ENCODE peak calls at places on chromosomes 3 and 15, in six cellular contexts. H is K562, P is GM12892, M is HepG2, D is H1, I is GM12878. N is an unnamed sample.

GRCh38 chr15:68812596-68813548 is 7.8 kb downstream of the ANP32A start:
- DNase-seq in I (no peak), H (no peak), D (no peak), M (no peak), P (no peak), N (no peak)

GRCh38 chr3:129445472-129445871 is 5.4 kb downstream of the IFT122 start:
- DNase-seq in I (no peak), H (no peak), P (no peak), D (no peak), M (no peak), N (no peak)

GRCh38 chr3:84943379-84943778 is 15.4 kb upstream of the CADM2 start:
- DNase-seq in M (no peak), D (no peak), P (no peak), I (no peak), H (no peak), N (no peak)

GRCh38 chr3:31343075-31343474 is 189.7 kb upstream of the STT3B start:
- DNase-seq in H (no peak), M (no peak), D (no peak), I (no peak), P (no peak), N (no peak)

GRCh38 chr15:38688761-38689160 is 124.1 kb upstream of the RASGRP1 start:
- DNase-seq in M (no peak), D (no peak), P (no peak), H (no peak), I (no peak), N (no peak)

GRCh38 chr15:94704946-94705345 is 473.6 kb downstream of the MCTP2 start:
- DNase-seq in P (no peak), I (no peak), M (no peak), D (no peak), H (no peak), N (no peak)

GRCh38 chr15:59313703-59314332 is 58.9 kb downstream of the MYO1E start:
- DNase-seq in M (peak), P (no peak), I (peak), D (no peak), H (no peak), N (no peak)

GRCh38 chr3:112364291-112364690 is 31.3 kb downstream of the CD200 start:
- DNase-seq in H (no peak), D (no peak), P (no peak), M (no peak), I (no peak), N (no peak)

GRCh38 chr3:184334470-184335158 is 2.8 kb upstream of the FAM131A start:
- DNase-seq in H (peak), I (no peak), D (no peak), M (no peak), P (no peak), N (no peak)

GRCh38 chr3:9911863-9912262 is 5.0 kb upstream of the IL17RC start:
- DNase-seq in H (no peak), D (no peak), I (no peak), P (no peak), M (no peak), N (no peak)

GRCh38 chr15:70741107-70741511 is 22.2 kb downstream of the UACA start:
- DNase-seq in D (no peak), H (no peak), P (no peak), I (no peak), M (peak), N (no peak)

GRCh38 chr3:67297715-67298475 is 299.8 kb downstream of the KBTBD8 start:
- DNase-seq in M (no peak), P (no peak), I (no peak), D (no peak), H (no peak), N (no peak)

GRCh38 chr15:88238618-88239430 is 17.7 kb downstream of the NTRK3 start:
- DNase-seq in P (no peak), D (no peak), I (no peak), H (no peak), M (no peak), N (no peak)

GRCh38 chr15:88652456-88653199 is 13.8 kb downstream of the ISG20 start:
- DNase-seq in H (no peak), M (no peak), I (no peak), D (peak), P (no peak), N (no peak)

GRCh38 chr15:76151599-76151974 is 91.8 kb downstream of the TMEM266 start:
- DNase-seq in I (no peak), H (no peak), P (no peak), D (peak), M (no peak), N (no peak)

GRCh38 chr15:80585544-80586018 is 109.5 kb upstream of the ABHD17C start:
- DNase-seq in M (no peak), D (no peak), H (no peak), P (no peak), I (no peak), N (no peak)

GRCh38 chr3:69866988-69867720 is 127.9 kb downstream of the MITF start:
- DNase-seq in I (no peak), D (no peak), M (no peak), P (no peak), H (no peak), N (no peak)

GRCh38 chr3:99711361-99711760 is 73.0 kb downstream of the COL8A1 start:
- DNase-seq in I (no peak), D (no peak), P (no peak), H (no peak), M (no peak), N (no peak)

GRCh38 chr3:141379250-141379872 is 11.1 kb downstream of the ZBTB38 start:
- DNase-seq in P (no peak), I (peak), H (no peak), M (no peak), D (no peak), N (no peak)

GRCh38 chr3:14213066-14213774 is 34.6 kb downstream of the LSM3 start:
- DNase-seq in P (no peak), I (no peak), H (no peak), D (no peak), M (no peak), N (no peak)

GRCh38 chr15:76196286-76196948 is 114.9 kb downstream of the ETFA start:
- DNase-seq in P (no peak), D (no peak), H (peak), M (peak), I (no peak), N (no peak)

GRCh38 chr3:143707848-143708247 is 140.4 kb downstream of the SLC9A9 start:
- DNase-seq in P (no peak), D (no peak), H (no peak), I (no peak), M (no peak), N (no peak)

GRCh38 chr3:27729748-27730611 is 7.9 kb upstream of the EOMES start:
- DNase-seq in H (no peak), I (no peak), P (no peak), M (no peak), D (peak), N (no peak)

GRCh38 chr3:151768393-151768930 is 34.7 kb downstream of the AADACL2 start:
- DNase-seq in H (no peak), I (no peak), D (no peak), P (no peak), M (no peak), N (no peak)

GRCh38 chr3:65787340-65787739 is 251.4 kb downstream of the MAGI1 start:
- DNase-seq in D (no peak), M (no peak), H (no peak), I (no peak), P (no peak), N (no peak)

DNA sequence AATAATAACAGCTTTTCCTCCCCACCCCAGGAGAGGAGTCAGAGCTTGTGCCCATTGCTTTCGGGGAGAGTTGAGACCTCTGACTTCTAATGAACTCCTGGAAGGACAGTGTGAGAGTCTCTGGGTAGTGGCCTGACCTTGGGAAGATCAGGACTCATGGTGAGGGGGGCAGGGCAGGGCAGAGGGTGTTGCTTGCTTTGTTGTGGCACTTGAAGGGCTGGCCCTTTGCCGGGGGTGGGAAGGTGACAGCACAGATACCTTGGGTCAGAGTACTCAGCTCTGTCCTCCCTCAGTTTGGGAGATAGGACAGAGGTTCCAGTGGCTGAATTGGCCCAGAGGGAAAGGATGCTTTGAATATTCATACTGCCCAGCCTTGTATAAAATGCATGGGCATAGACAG is 15.8 kb downstream of the RBP2 start:
- DNase-seq in H (no peak), M (no peak), I (no peak), P (no peak), D (no peak), N (no peak)
- TF ChIP-seq POLR2A in H (no peak), M (no peak), I (no peak), P (no peak), D (no peak), N (no peak)

DNA sequence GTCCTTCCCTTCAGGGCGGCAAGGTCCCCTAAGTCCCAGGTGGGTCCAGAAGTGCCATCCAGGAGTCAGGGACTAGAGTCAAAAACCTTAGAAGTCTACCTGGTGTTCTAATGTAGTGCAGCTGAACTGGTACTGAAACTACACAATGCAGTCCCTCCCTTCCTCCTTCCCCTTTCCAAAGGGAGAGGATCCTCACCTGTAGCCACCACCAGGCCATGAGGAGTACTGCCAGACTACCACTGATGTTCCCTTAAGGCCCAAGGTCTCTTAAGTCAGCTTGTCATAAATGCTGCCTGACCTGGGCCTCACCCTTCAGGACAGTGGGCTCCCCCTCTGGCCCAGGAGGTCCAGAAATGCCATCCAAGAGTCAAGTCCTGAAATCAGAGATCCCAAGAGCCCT is 98.9 kb downstream of the ULK4 start:
- DNase-seq in I (no peak), P (no peak), H (no peak), D (peak), M (peak), N (no peak)
- TF ChIP-seq TAF1 in I (no peak), P (no peak), H (no peak), D (no peak), M (no peak), N (no peak)

DNA sequence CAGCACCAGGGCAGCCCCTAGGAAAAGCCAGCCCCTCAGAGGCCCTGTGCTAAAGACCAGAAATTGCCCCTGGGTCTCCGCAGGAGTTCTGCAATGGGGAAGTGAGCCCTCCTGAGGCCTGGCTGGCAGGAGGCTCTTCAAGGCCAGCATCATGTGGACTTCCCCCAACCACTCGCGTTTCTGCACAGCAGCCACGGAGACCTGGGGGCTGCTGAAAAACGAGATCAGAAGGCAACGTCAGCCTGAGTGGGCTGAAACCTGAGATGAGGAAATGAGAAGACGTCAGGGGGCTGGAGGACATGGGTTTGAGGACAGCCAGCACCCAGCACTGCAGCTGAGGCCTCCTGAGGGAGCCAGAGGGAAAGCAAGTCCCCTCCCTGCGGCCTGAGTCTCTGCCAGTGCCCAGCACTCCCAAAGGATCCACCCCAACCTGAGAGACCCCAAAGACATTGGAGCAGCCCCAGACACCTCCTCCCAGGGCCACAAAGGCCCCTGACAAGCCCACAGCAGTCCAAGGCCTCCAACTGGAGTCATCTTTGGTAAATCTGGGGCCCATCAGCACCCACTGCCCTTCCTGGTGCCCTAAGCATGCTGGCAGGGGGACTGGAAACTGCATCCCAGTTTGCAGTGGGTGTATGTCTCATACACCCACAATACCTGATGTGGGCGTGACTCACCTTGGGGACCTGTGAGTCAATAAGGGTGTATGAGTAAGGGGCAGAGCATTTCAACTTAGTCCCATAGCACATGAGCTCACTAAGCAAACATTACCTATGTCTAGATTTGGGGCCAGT is 29.2 kb upstream of the CYP11A1 start:
- DNase-seq in I (peak), P (peak), H (no peak), M (peak), D (no peak), N (no peak)
- TF ChIP-seq POLR2AphosphoS5 in I (peak), P (peak), H (no peak), M (no peak), D (no peak), N (peak)

GRCh38 chr15:40558952-40559742 is 5.7 kb downstream of the CCDC32 start:
- DNase-seq in I (no peak), P (no peak), H (peak), M (no peak), D (no peak), N (no peak)
- TF ChIP-seq POLR2A in I (no peak), P (no peak), H (no peak), M (no peak), D (no peak), N (no peak)

GRCh38 chr3:50994537-50994936 is 319.8 kb downstream of the DOCK3 start:
- DNase-seq in I (no peak), M (no peak), P (no peak), H (no peak), D (no peak), N (no peak)
- TF ChIP-seq TAF1 in I (no peak), M (no peak), P (no peak), H (no peak), D (no peak), N (no peak)

DNA sequence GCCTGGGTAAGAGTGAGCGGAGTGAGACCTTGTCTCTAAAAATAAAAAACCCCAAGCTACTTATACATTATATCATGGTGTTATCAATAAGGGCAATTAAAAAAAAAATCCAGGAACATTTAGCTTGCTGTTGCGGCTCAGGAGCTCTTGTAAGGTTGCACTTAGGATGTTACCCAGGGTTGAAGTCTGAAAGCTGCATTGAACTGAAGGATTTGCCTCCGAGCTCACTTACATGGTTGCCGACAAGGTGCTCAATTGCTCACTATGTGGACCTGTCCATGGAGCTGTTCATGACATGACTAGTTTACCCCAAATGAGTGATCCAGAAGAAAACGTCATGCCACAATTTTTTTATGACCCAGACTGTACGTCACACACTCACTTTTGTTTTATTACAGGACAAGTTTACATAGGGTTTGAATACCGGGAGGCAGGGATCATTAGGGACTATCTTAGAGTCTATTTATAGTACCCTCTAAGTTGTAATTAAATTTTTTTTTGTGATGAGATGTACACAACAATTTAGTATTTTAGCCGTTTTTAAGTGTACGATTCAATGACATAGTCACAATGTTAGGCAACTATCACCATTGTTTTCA is 21.0 kb upstream of the CLDN11 start:
- DNase-seq in M (no peak), I (no peak), D (no peak), P (no peak), H (no peak), N (no peak)
- TF ChIP-seq POLR2AphosphoS5 in M (no peak), I (no peak), D (no peak), P (no peak), H (no peak), N (no peak)

GRCh38 chr15:85707519-85708338 is 87.0 kb downstream of the KLHL25 start:
- DNase-seq in M (peak), I (no peak), H (no peak), P (no peak), D (no peak), N (no peak)
- TF ChIP-seq POLR2A in M (no peak), I (no peak), H (no peak), P (no peak), D (no peak), N (no peak)

GRCh38 chr3:51390186-51390585 is 899 bp upstream of the RBM15B start:
- DNase-seq in H (no peak), I (no peak), M (no peak), P (no peak), D (no peak), N (no peak)

GRCh38 chr3:51390600-51391074 is 448 bp upstream of the RBM15B start:
- DNase-seq in H (no peak), P (no peak), D (no peak), I (no peak), M (no peak), N (no peak)

GRCh38 chr3:51391075-51391565 is at the start of gene RBM15B:
- DNase-seq in M (peak), P (peak), I (peak), H (peak), D (peak), N (peak)

GRCh38 chr3:51388286-51389029 is 2.6 kb upstream of the RBM15B start:
- DNase-seq in P (no peak), I (no peak), H (no peak), D (peak), M (peak), N (no peak)

GRCh38 chr3:51389423-51390183 is 1.5 kb upstream of the RBM15B start:
- DNase-seq in I (no peak), P (no peak), H (peak), M (peak), D (peak), N (no peak)
- TF ChIP-seq TAF1 in I (no peak), P (no peak), H (no peak), M (no peak), D (peak), N (no peak)

GRCh38 chr15:99114511-99115299 is 9.8 kb downstream of the SYNM start:
- DNase-seq in H (no peak), I (no peak), D (no peak), M (no peak), P (no peak), N (no peak)
- TF ChIP-seq POLR2AphosphoS5 in H (no peak), I (no peak), D (no peak), M (no peak), P (no peak), N (no peak)

GRCh38 chr3:40524571-40525285 is at the start of gene ZNF621:
- DNase-seq in D (peak), M (peak), H (peak), P (peak), I (peak), N (peak)
- TF ChIP-seq POLR2A in D (peak), M (peak), H (peak), P (peak), I (peak), N (peak)